ENCODE peak calls at places on chromosomes 12 and 14, in four cellular contexts. M is ovary, G is transverse colon, S is IMR-90. D is an unnamed sample.

GRCh38 chr12:108478611-108479010 is 36.5 kb upstream of the FICD start:
- DNase-seq in G (no peak), M (no peak), S (no peak), D (no peak)

GRCh38 chr14:90319634-90320541 is 11.9 kb downstream of the NRDE2 start:
- DNase-seq in S (no peak), G (no peak), M (no peak), D (no peak)

GRCh38 chr14:104117341-104118005 is 20.9 kb upstream of the KIF26A start:
- DNase-seq in G (no peak), S (no peak), M (peak), D (peak)

GRCh38 chr14:104436047-104436531 is 143.5 kb upstream of the C14orf180 start:
- DNase-seq in S (no peak), M (peak), G (peak), D (peak)

GRCh38 chr12:6273931-6274687 is 36.4 kb upstream of the PLEKHG6 start:
- DNase-seq in M (no peak), S (no peak), G (no peak), D (no peak)

GRCh38 chr12:91172051-91172450 is 10.6 kb downstream of the DCN start:
- DNase-seq in S (no peak), M (no peak), G (no peak), D (no peak)

GRCh38 chr12:11941601-11942360 is 129.0 kb upstream of the BCL2L14 start:
- DNase-seq in S (peak), M (no peak), G (no peak), D (no peak)

GRCh38 chr14:89493877-89494634 is 77.0 kb upstream of the FOXN3 start:
- DNase-seq in M (no peak), S (no peak), G (no peak), D (no peak)

GRCh38 chr12:109760031-109760929 is 46.7 kb downstream of the FAM222A start:
- DNase-seq in S (no peak), G (peak), M (peak), D (peak)

GRCh38 chr14:68391292-68392014 is 401.4 kb downstream of the ZFP36L1 start:
- DNase-seq in S (peak), M (peak), G (no peak), D (no peak)

GRCh38 chr14:35374273-35374681 is 30.3 kb downstream of the NFKBIA start:
- DNase-seq in S (peak), G (peak), M (no peak), D (no peak)

GRCh38 chr12:64160718-64161060 is 61.4 kb downstream of the KICS2 start:
- DNase-seq in M (no peak), S (peak), G (no peak), D (no peak)

GRCh38 chr14:76551906-76552305 is 176.0 kb downstream of the ESRRB start:
- DNase-seq in G (no peak), S (no peak), M (no peak), D (no peak)

GRCh38 chr14:92463141-92463540 is 50.4 kb upstream of the RIN3 start:
- DNase-seq in M (no peak), S (no peak), G (no peak), D (no peak)

GRCh38 chr12:70686299-70686698 is 49.1 kb upstream of the PTPRB start:
- DNase-seq in G (no peak), M (no peak), S (no peak), D (no peak)

GRCh38 chr14:28142400-28143015 is 624.1 kb upstream of the FOXG1 start:
- DNase-seq in M (no peak), S (no peak), G (no peak), D (no peak)

GRCh38 chr12:41234672-41235071 is 46.6 kb downstream of the PDZRN4 start:
- DNase-seq in M (no peak), G (no peak), S (no peak), D (no peak)

GRCh38 chr12:65278576-65279386 is at the start of gene MSRB3:
- DNase-seq in G (peak), S (peak), M (peak), D (peak)

GRCh38 chr14:104250175-104250574 is 111.8 kb downstream of the KIF26A start:
- DNase-seq in S (no peak), G (no peak), M (peak), D (no peak)

GRCh38 chr12:68331500-68331868 is 678 bp downstream of the MDM1 start:
- DNase-seq in M (no peak), S (no peak), G (no peak), D (no peak)

GRCh38 chr12:46383654-46384450 is 11.3 kb upstream of the SLC38A2 start:
- DNase-seq in G (peak), S (peak), M (peak), D (peak)

DNA sequence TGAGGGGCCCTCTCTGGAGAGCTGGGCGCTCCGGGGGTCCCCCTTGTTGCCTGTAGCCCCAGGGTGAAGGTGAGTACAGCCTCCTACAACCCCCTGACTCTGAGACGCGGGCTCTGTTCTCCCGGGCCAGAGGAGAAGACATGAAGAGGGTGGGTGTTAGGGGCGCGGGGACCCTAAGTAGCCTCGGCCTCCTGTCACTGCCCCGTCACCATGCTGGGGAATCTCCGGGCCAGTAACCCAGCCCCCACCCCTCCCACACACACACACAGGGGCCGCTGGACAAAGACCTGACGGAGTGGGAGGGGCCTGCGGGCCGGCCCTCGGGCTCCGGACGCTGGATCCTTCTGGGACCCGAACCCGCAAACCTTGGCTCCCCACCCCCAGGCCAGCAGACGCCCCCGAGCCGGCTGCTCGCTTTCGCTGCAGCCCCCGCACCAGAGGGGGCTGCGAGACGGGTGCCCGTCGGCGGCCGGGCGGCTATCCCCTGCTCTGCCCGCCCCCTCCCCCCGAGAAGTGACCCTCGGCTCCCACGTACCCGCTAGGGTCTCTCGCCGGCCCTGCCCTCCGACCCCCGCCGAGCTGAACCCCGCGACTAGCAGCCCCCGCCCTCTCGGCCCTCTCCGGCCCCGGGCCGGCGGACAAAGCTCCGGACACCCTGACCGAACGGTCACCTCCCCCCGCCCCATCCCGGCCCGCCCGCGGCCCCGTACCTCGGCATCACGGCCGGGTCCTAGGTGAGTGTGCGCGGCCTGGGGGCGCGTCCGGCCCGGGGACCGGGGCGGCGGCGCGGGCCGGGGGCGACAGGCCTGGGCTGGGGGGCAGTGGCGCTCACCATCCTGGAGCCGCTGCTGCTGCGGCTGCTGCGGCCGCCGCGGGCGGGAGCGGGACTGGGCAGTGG is at the start of gene FIGNL2:
- DNase-seq in M (no peak), S (peak), G (no peak), D (no peak)
- H3K4me3 ChIP-seq in M (peak), S (peak), G (peak), D (peak)

GRCh38 chr14:84937044-84937443 is 592.9 kb upstream of the FLRT2 start:
- DNase-seq in S (no peak), M (no peak), G (no peak), D (no peak)
- H3K27ac ChIP-seq in S (no peak), M (no peak), G (no peak), D (no peak)

GRCh38 chr14:20490563-20490962 is 14.8 kb upstream of the RNASE10 start:
- DNase-seq in M (no peak), G (no peak), S (no peak), D (no peak)
- H3K4me3 ChIP-seq in M (no peak), G (no peak), S (no peak), D (no peak)

DNA sequence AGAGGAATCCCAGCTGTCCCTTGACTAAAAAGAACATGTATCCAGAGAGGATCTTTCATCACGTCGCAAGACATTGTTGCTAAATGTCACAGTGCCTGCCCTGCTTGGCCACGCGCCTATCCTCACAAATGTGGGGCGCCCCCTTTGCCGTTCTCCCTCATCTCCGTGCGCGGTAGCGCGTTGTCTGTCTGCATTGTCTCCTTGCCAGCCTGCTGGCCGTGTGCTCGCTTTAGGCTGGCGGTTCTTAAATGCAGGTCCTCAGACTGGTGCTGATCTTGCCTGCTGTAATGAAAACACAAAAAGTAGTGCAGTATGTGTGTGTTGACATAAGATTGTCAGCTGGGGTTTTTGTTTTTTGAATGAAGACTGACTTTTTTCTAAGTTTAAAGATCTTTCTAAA is 198.2 kb upstream of the RGS6 start:
- DNase-seq in G (no peak), S (no peak), M (no peak), D (no peak)
- H3K27ac ChIP-seq in G (no peak), S (no peak), M (no peak), D (no peak)